ENCODE peak calls at places on chromosome 10, in five cellular contexts. One of them, this sample, is unnamed.

GRCh38 chr10:102621418-102622325 is 22.6 kb upstream of the TRIM8 start:
- DNase-seq in IMR-90: peak; percentile 45
- DNase-seq in body of pancreas: no peak
- DNase-seq in Peyer's patch: no peak
- DNase-seq in ovary: no peak
- DNase-seq in this sample: no peak

GRCh38 chr10:18044976-18045720 is 93.4 kb downstream of the SLC39A12 start:
- DNase-seq in IMR-90: peak; percentile 96
- DNase-seq in body of pancreas: no peak
- DNase-seq in ovary: no peak
- DNase-seq in Peyer's patch: no peak
- DNase-seq in this sample: no peak

GRCh38 chr10:128843972-128844371 is 623.1 kb upstream of the MGMT start:
- DNase-seq in ovary: no peak
- DNase-seq in body of pancreas: no peak
- DNase-seq in IMR-90: no peak
- DNase-seq in Peyer's patch: no peak
- DNase-seq in this sample: no peak

GRCh38 chr10:70432561-70433263 is 8.8 kb downstream of the NODAL start:
- DNase-seq in ovary: no peak
- DNase-seq in IMR-90: no peak
- DNase-seq in body of pancreas: no peak
- DNase-seq in Peyer's patch: no peak
- DNase-seq in this sample: no peak

GRCh38 chr10:46553238-46554049 is 3.0 kb downstream of the GPRIN2 start:
- DNase-seq in IMR-90: no peak
- DNase-seq in Peyer's patch: peak; percentile 46
- DNase-seq in body of pancreas: peak; percentile 14
- DNase-seq in ovary: peak; percentile 12
- DNase-seq in this sample: peak; percentile 47

GRCh38 chr10:15483215-15483970 is 112.3 kb upstream of the FAM171A1 start:
- DNase-seq in Peyer's patch: no peak
- DNase-seq in ovary: no peak
- DNase-seq in IMR-90: no peak
- DNase-seq in body of pancreas: no peak
- DNase-seq in this sample: no peak

GRCh38 chr10:33008499-33009243 is 50.6 kb upstream of the ITGB1 start:
- DNase-seq in ovary: peak; percentile 67
- DNase-seq in Peyer's patch: no peak
- DNase-seq in IMR-90: peak; percentile 92
- DNase-seq in body of pancreas: peak; percentile 73
- DNase-seq in this sample: peak; percentile 72

GRCh38 chr10:48776528-48776927 is 91.9 kb downstream of the WDFY4 start:
- DNase-seq in Peyer's patch: no peak
- DNase-seq in body of pancreas: no peak
- DNase-seq in ovary: no peak
- DNase-seq in IMR-90: no peak
- DNase-seq in this sample: no peak

GRCh38 chr10:131081386-131081785 is 230.1 kb downstream of the TCERG1L start:
- DNase-seq in ovary: peak; percentile 62
- DNase-seq in body of pancreas: no peak
- DNase-seq in Peyer's patch: no peak
- DNase-seq in IMR-90: no peak
- DNase-seq in this sample: no peak

GRCh38 chr10:14276200-14276599 is 54.5 kb downstream of the FRMD4A start:
- DNase-seq in Peyer's patch: no peak
- DNase-seq in IMR-90: no peak
- DNase-seq in body of pancreas: no peak
- DNase-seq in ovary: no peak
- DNase-seq in this sample: no peak

GRCh38 chr10:129096340-129096984 is 370.6 kb upstream of the MGMT start:
- DNase-seq in Peyer's patch: no peak
- DNase-seq in ovary: peak; percentile 37
- DNase-seq in body of pancreas: peak; percentile 15
- DNase-seq in IMR-90: peak; percentile 80
- DNase-seq in this sample: no peak

GRCh38 chr10:82378146-82378545 is 503.2 kb downstream of the NRG3 start:
- DNase-seq in IMR-90: peak; percentile 1
- DNase-seq in Peyer's patch: no peak
- DNase-seq in body of pancreas: peak; percentile 82
- DNase-seq in ovary: no peak
- DNase-seq in this sample: no peak

GRCh38 chr10:46530249-46531186 is 25.9 kb downstream of the GPRIN2 start:
- DNase-seq in IMR-90: peak; percentile 87
- DNase-seq in Peyer's patch: peak; percentile 33
- DNase-seq in ovary: no peak
- DNase-seq in body of pancreas: peak; percentile 4
- DNase-seq in this sample: no peak

GRCh38 chr10:113718974-113719822 is 32.3 kb upstream of the PLEKHS1 start:
- DNase-seq in Peyer's patch: peak; percentile 79
- DNase-seq in IMR-90: no peak
- DNase-seq in ovary: no peak
- DNase-seq in body of pancreas: no peak
- DNase-seq in this sample: no peak
- TF ChIP-seq POLR2A in Peyer's patch: peak; percentile 92
- TF ChIP-seq POLR2A in IMR-90: no peak
- TF ChIP-seq POLR2A in ovary: no peak
- TF ChIP-seq POLR2A in body of pancreas: no peak
- TF ChIP-seq POLR2A in this sample: no peak

GRCh38 chr10:79241990-79242619 is 105.2 kb upstream of the PPIF start:
- DNase-seq in ovary: peak; percentile 65
- DNase-seq in Peyer's patch: peak; percentile 70
- DNase-seq in body of pancreas: peak; percentile 52
- DNase-seq in IMR-90: peak; percentile 67
- DNase-seq in this sample: peak; percentile 69

GRCh38 chr10:79243211-79244067 is 103.8 kb upstream of the PPIF start:
- DNase-seq in body of pancreas: no peak
- DNase-seq in Peyer's patch: no peak
- DNase-seq in IMR-90: no peak
- DNase-seq in ovary: no peak
- DNase-seq in this sample: no peak

GRCh38 chr10:79241629-79241989 is 105.7 kb upstream of the PPIF start:
- DNase-seq in IMR-90: no peak
- DNase-seq in Peyer's patch: no peak
- DNase-seq in ovary: no peak
- DNase-seq in body of pancreas: no peak
- DNase-seq in this sample: no peak

GRCh38 chr10:79244068-79244442 is 103.2 kb upstream of the PPIF start:
- DNase-seq in IMR-90: no peak
- DNase-seq in ovary: no peak
- DNase-seq in Peyer's patch: no peak
- DNase-seq in body of pancreas: no peak
- DNase-seq in this sample: no peak

GRCh38 chr10:79242620-79243152 is 104.6 kb upstream of the PPIF start:
- DNase-seq in body of pancreas: peak; percentile 54
- DNase-seq in IMR-90: peak; percentile 87
- DNase-seq in Peyer's patch: no peak
- DNase-seq in ovary: peak; percentile 74
- DNase-seq in this sample: peak; percentile 63
- TF ChIP-seq POLR2A in body of pancreas: no peak
- TF ChIP-seq POLR2A in IMR-90: peak; percentile 39
- TF ChIP-seq POLR2A in Peyer's patch: no peak
- TF ChIP-seq POLR2A in ovary: no peak
- TF ChIP-seq POLR2A in this sample: no peak

GRCh38 chr10:132260083-132260482 is 47.7 kb downstream of the STK32C start:
- DNase-seq in body of pancreas: no peak
- DNase-seq in ovary: no peak
- DNase-seq in Peyer's patch: no peak
- DNase-seq in IMR-90: no peak
- DNase-seq in this sample: no peak

GRCh38 chr10:132259674-132260073 is 48.1 kb downstream of the STK32C start:
- DNase-seq in ovary: no peak
- DNase-seq in body of pancreas: no peak
- DNase-seq in Peyer's patch: no peak
- DNase-seq in IMR-90: no peak
- DNase-seq in this sample: no peak

GRCh38 chr10:132258423-132258822 is 49.3 kb downstream of the STK32C start:
- DNase-seq in Peyer's patch: no peak
- DNase-seq in body of pancreas: no peak
- DNase-seq in ovary: no peak
- DNase-seq in IMR-90: no peak
- DNase-seq in this sample: no peak

GRCh38 chr10:132257271-132257670 is 50.5 kb downstream of the STK32C start:
- DNase-seq in ovary: no peak
- DNase-seq in IMR-90: peak; percentile 46
- DNase-seq in Peyer's patch: no peak
- DNase-seq in body of pancreas: no peak
- DNase-seq in this sample: no peak

DNA sequence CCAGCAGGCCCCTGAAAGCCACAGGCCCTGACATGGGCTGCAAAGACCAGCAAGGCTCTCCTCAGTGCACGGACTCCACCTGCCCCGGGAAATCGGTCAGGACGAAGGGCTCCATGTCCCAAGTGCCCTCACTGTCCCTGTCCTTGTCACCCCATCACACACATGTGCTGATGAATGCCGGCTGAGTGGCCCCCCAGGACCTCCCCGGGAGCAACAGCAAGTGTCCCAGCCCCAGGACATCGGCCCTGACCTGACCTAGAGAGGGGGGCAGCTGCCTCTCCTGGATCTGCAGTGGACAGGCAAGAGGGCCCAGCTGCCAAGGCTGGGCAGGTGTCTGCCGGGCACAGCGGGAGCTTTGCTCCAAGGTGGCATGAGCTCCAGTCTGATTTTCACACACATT is 49.8 kb downstream of the STK32C start:
- DNase-seq in body of pancreas: no peak
- DNase-seq in IMR-90: no peak
- DNase-seq in ovary: no peak
- DNase-seq in Peyer's patch: no peak
- DNase-seq in this sample: no peak
- TF ChIP-seq POLR2A in body of pancreas: no peak
- TF ChIP-seq POLR2A in IMR-90: no peak
- TF ChIP-seq POLR2A in ovary: no peak
- TF ChIP-seq POLR2A in Peyer's patch: no peak
- TF ChIP-seq POLR2A in this sample: no peak

GRCh38 chr10:22702348-22702747 is 12.0 kb downstream of the PIP4K2A start:
- DNase-seq in Peyer's patch: no peak
- DNase-seq in ovary: no peak
- DNase-seq in IMR-90: peak; percentile 86
- DNase-seq in body of pancreas: no peak
- DNase-seq in this sample: no peak
- TF ChIP-seq POLR2A in Peyer's patch: no peak
- TF ChIP-seq POLR2A in ovary: no peak
- TF ChIP-seq POLR2A in IMR-90: no peak
- TF ChIP-seq POLR2A in body of pancreas: no peak
- TF ChIP-seq POLR2A in this sample: no peak

GRCh38 chr10:91582063-91582673 is 50.7 kb downstream of the PPP1R3C start:
- DNase-seq in body of pancreas: no peak
- DNase-seq in Peyer's patch: no peak
- DNase-seq in ovary: no peak
- DNase-seq in IMR-90: no peak
- DNase-seq in this sample: no peak
- TF ChIP-seq POLR2A in body of pancreas: no peak
- TF ChIP-seq POLR2A in Peyer's patch: no peak
- TF ChIP-seq POLR2A in ovary: no peak
- TF ChIP-seq POLR2A in IMR-90: no peak
- TF ChIP-seq POLR2A in this sample: no peak

This sample was measured in H1.